ENCODE peak calls at places on chromosomes 1 and 21, in nine cellular contexts. F, O, M, P, B, Q, D, I and V are unnamed samples.

GRCh38 chr1:156750932-156751723 is at the start of gene HDGF:
- DNase-seq in F (no peak), O (peak), M (no peak), P (peak), B (no peak), Q (peak), D (peak), I (no peak), V (no peak)

GRCh38 chr21:14686466-14687276 is 140.6 kb upstream of the SAMSN1 start:
- DNase-seq in F (no peak), O (no peak), M (no peak), P (peak), B (peak), Q (no peak), D (no peak), I (no peak), V (no peak)

GRCh38 chr21:35593000-35593502 is 467.3 kb downstream of the SETD4 start:
- DNase-seq in F (no peak), O (no peak), M (no peak), P (no peak), B (no peak), Q (no peak), D (no peak), I (no peak), V (no peak)

GRCh38 chr1:31010081-31010989 is 55.2 kb downstream of the PUM1 start:
- DNase-seq in F (no peak), O (no peak), M (peak), P (no peak), B (no peak), Q (no peak), D (no peak), I (no peak), V (no peak)

GRCh38 chr1:4268262-4268889 is 368.3 kb upstream of the C1orf174 start:
- DNase-seq in F (no peak), O (no peak), M (no peak), P (no peak), B (no peak), Q (no peak), D (no peak), I (no peak), V (no peak)

GRCh38 chr21:18147678-18148077 is 97.0 kb upstream of the CHODL start:
- DNase-seq in F (no peak), O (no peak), M (no peak), P (no peak), B (no peak), Q (no peak), D (no peak), I (no peak), V (no peak)

GRCh38 chr1:25795227-25795626 is 4.8 kb upstream of the SELENON start:
- DNase-seq in F (no peak), O (no peak), M (no peak), P (no peak), B (no peak), Q (no peak), D (no peak), I (no peak), V (no peak)

GRCh38 chr1:39293375-39294070 is 89.0 kb downstream of the MACF1 start:
- DNase-seq in F (no peak), O (no peak), M (no peak), P (no peak), B (peak), Q (no peak), D (no peak), I (no peak), V (no peak)

GRCh38 chr1:158506369-158506987 is 34.5 kb downstream of the OR10R2 start:
- DNase-seq in F (no peak), O (no peak), M (peak), P (peak), B (no peak), Q (no peak), D (peak), I (peak), V (no peak)

GRCh38 chr1:58932820-58933598 is 149.2 kb upstream of the JUN start:
- DNase-seq in F (no peak), O (peak), M (no peak), P (no peak), B (no peak), Q (no peak), D (no peak), I (no peak), V (no peak)

GRCh38 chr21:45846373-45847160 is 135.0 kb upstream of the COL6A1 start:
- DNase-seq in F (no peak), O (peak), M (no peak), P (no peak), B (peak), Q (peak), D (no peak), I (no peak), V (peak)

GRCh38 chr1:174023438-174023837 is 1.3 kb upstream of the RC3H1 start:
- DNase-seq in F (no peak), O (no peak), M (no peak), P (peak), B (peak), Q (no peak), D (no peak), I (no peak), V (no peak)

GRCh38 chr1:29505537-29506220 is 269.4 kb downstream of the PTPRU start:
- DNase-seq in F (no peak), O (no peak), M (no peak), P (no peak), B (no peak), Q (peak), D (no peak), I (no peak), V (no peak)

GRCh38 chr1:10745383-10745782 is 51.1 kb downstream of the CASZ1 start:
- DNase-seq in F (no peak), O (no peak), M (no peak), P (no peak), B (no peak), Q (no peak), D (no peak), I (no peak), V (no peak)

GRCh38 chr1:170663011-170663410 is 920 bp upstream of the PRRX1 start:
- DNase-seq in F (no peak), O (no peak), M (no peak), P (no peak), B (peak), Q (no peak), D (no peak), I (no peak), V (no peak)

GRCh38 chr1:41859686-41860085 is 59.0 kb downstream of the HIVEP3 start:
- DNase-seq in F (no peak), O (no peak), M (no peak), P (no peak), B (no peak), Q (no peak), D (no peak), I (no peak), V (peak)

GRCh38 chr1:202133521-202133920 is 10.8 kb downstream of the GPR37L1 start:
- DNase-seq in F (no peak), O (no peak), M (no peak), P (no peak), B (no peak), Q (no peak), D (no peak), I (no peak), V (no peak)

GRCh38 chr1:80509965-80510522 is 1290.7 kb upstream of the ADGRL2 start:
- DNase-seq in F (no peak), O (no peak), M (no peak), P (no peak), B (no peak), Q (no peak), D (no peak), I (no peak), V (no peak)

GRCh38 chr1:49171941-49172593 is 395.4 kb upstream of the BEND5 start:
- DNase-seq in F (no peak), O (no peak), M (no peak), P (no peak), B (no peak), Q (no peak), D (no peak), I (no peak), V (no peak)

GRCh38 chr1:208541225-208541855 is 297.2 kb upstream of the PLXNA2 start:
- DNase-seq in F (no peak), O (no peak), M (no peak), P (no peak), B (no peak), Q (no peak), D (no peak), I (no peak), V (no peak)

GRCh38 chr1:160630523-160631087 is 16.2 kb downstream of the SLAMF1 start:
- DNase-seq in F (no peak), O (no peak), M (no peak), P (no peak), B (no peak), Q (no peak), D (no peak), I (no peak), V (no peak)

GRCh38 chr1:66246371-66247262 is 287.3 kb upstream of the SGIP1 start:
- DNase-seq in F (no peak), O (no peak), M (no peak), P (no peak), B (no peak), Q (no peak), D (no peak), I (no peak), V (no peak)

GRCh38 chr1:200027264-200027823 is at the start of gene NR5A2:
- DNase-seq in F (no peak), O (no peak), M (no peak), P (no peak), B (no peak), Q (no peak), D (no peak), I (no peak), V (no peak)

GRCh38 chr1:26740023-26740422 is 44.2 kb downstream of the ARID1A start:
- DNase-seq in F (no peak), O (no peak), M (no peak), P (no peak), B (no peak), Q (no peak), D (no peak), I (no peak), V (no peak)

GRCh38 chr1:21537932-21538630 is 28.9 kb downstream of the ALPL start:
- DNase-seq in F (no peak), O (no peak), M (no peak), P (no peak), B (no peak), Q (no peak), D (no peak), I (no peak), V (no peak)

GRCh38 chr1:30320581-30320890 is 402.8 kb downstream of the MATN1 start:
- DNase-seq in F (no peak), O (no peak), M (no peak), P (no peak), B (no peak), Q (peak), D (no peak), I (no peak), V (no peak)

GRCh38 chr1:187689137-187689536 is 860.4 kb downstream of the PLA2G4A start:
- DNase-seq in F (no peak), O (no peak), M (no peak), P (no peak), B (peak), Q (no peak), D (no peak), I (no peak), V (no peak)

GRCh38 chr1:16352842-16353535 is 709 bp upstream of the FBXO42 start:
- DNase-seq in F (peak), O (no peak), M (no peak), P (peak), B (no peak), Q (no peak), D (no peak), I (no peak), V (no peak)

GRCh38 chr1:175734642-175735041 is 8.8 kb downstream of the TNR start:
- DNase-seq in F (no peak), O (no peak), M (no peak), P (no peak), B (no peak), Q (no peak), D (no peak), I (no peak), V (no peak)

GRCh38 chr1:43706598-43707190 is 642 bp upstream of the ST3GAL3 start:
- DNase-seq in F (no peak), O (no peak), M (peak), P (peak), B (no peak), Q (no peak), D (peak), I (peak), V (no peak)

GRCh38 chr1:90840323-90840722 is 123.2 kb upstream of the BARHL2 start:
- DNase-seq in F (no peak), O (no peak), M (no peak), P (no peak), B (no peak), Q (no peak), D (no peak), I (no peak), V (no peak)

GRCh38 chr1:16207318-16208269 is 4.9 kb downstream of the ARHGEF19 start:
- DNase-seq in F (no peak), O (no peak), M (no peak), P (no peak), B (no peak), Q (no peak), D (no peak), I (no peak), V (no peak)

GRCh38 chr1:110356379-110356778 is 17.2 kb downstream of the RBM15 start:
- DNase-seq in F (no peak), O (no peak), M (no peak), P (no peak), B (no peak), Q (no peak), D (no peak), I (no peak), V (no peak)